ENCODE peak calls at places on chromosome 14, in eight cellular contexts. W is effector CD8-positive, alpha-beta T cell; F is endothelial cell; N is Caki2; U is fibroblast of gingiva; S is NAMALWA; X is NCI-H2107; A is type B pancreatic cell. Q is an unnamed sample.

GRCh38 chr14:75811862-75812505 is 150.9 kb downstream of the TTLL5 start:
- DNase-seq in W (no peak), F (no peak), N (no peak), U (no peak), S (no peak), X (no peak), A (no peak), Q (no peak)

GRCh38 chr14:48398675-48399282 is 723.4 kb upstream of the MDGA2 start:
- DNase-seq in W (no peak), F (peak), N (peak), U (no peak), S (peak), X (peak), A (no peak), Q (no peak)

GRCh38 chr14:101963611-101964296 is 619 bp upstream of the DYNC1H1 start:
- DNase-seq in W (no peak), F (no peak), N (no peak), U (no peak), S (no peak), X (no peak), A (no peak), Q (no peak)

GRCh38 chr14:22428681-22429315 is 160.2 kb downstream of the DAD1 start:
- DNase-seq in W (no peak), F (no peak), N (no peak), U (no peak), S (no peak), X (no peak), A (no peak), Q (no peak)

GRCh38 chr14:29092121-29092520 is 325.5 kb downstream of the FOXG1 start:
- DNase-seq in W (no peak), F (no peak), N (no peak), U (no peak), S (no peak), X (no peak), A (no peak), Q (no peak)

GRCh38 chr14:38743941-38744611 is 359.0 kb downstream of the SEC23A start:
- DNase-seq in W (no peak), F (no peak), N (no peak), U (no peak), S (no peak), X (no peak), A (no peak), Q (no peak)

GRCh38 chr14:106657460-106657859 is 1131.1 kb downstream of the TMEM121 start:
- DNase-seq in W (peak), F (no peak), N (no peak), U (no peak), S (no peak), X (peak), A (no peak), Q (peak)

GRCh38 chr14:99524091-99524661 is 43.0 kb downstream of the CCNK start:
- DNase-seq in W (no peak), F (no peak), N (no peak), U (no peak), S (no peak), X (no peak), A (no peak), Q (no peak)

GRCh38 chr14:88995437-88996198 is 171.2 kb downstream of the TTC8 start:
- DNase-seq in W (no peak), F (no peak), N (peak), U (peak), S (no peak), X (no peak), A (no peak), Q (no peak)

GRCh38 chr14:35140718-35141581 is 18.6 kb downstream of the PRORP start:
- DNase-seq in W (no peak), F (no peak), N (no peak), U (no peak), S (peak), X (peak), A (no peak), Q (peak)

GRCh38 chr14:23513005-23513412 is 38.6 kb downstream of the ZFHX2 start:
- DNase-seq in W (no peak), F (no peak), N (no peak), U (no peak), S (no peak), X (peak), A (no peak), Q (no peak)

GRCh38 chr14:36518031-36518585 is 1.9 kb downstream of the NKX2-1 start:
- DNase-seq in W (no peak), F (no peak), N (no peak), U (no peak), S (no peak), X (no peak), A (no peak), Q (no peak)

GRCh38 chr14:42192659-42193425 is 586.2 kb downstream of the LRFN5 start:
- DNase-seq in W (no peak), F (no peak), N (peak), U (peak), S (no peak), X (no peak), A (no peak), Q (no peak)

GRCh38 chr14:32306549-32306948 is 22.5 kb upstream of the AKAP6 start:
- DNase-seq in W (no peak), F (no peak), N (no peak), U (no peak), S (no peak), X (no peak), A (no peak), Q (no peak)

GRCh38 chr14:95713596-95714371 is at the start of gene TCL1A:
- DNase-seq in W (no peak), F (no peak), N (no peak), U (no peak), S (peak), X (no peak), A (no peak), Q (no peak)

GRCh38 chr14:68124050-68124449 is 304.5 kb downstream of the RAD51B start:
- DNase-seq in W (no peak), F (no peak), N (no peak), U (no peak), S (no peak), X (no peak), A (no peak), Q (no peak)

GRCh38 chr14:103748539-103748867 is 32.9 kb downstream of the ZFYVE21 start:
- DNase-seq in W (no peak), F (no peak), N (no peak), U (no peak), S (peak), X (peak), A (peak), Q (peak)

GRCh38 chr14:99660794-99661193 is 15.9 kb downstream of the HHIPL1 start:
- DNase-seq in W (no peak), F (no peak), N (no peak), U (no peak), S (no peak), X (no peak), A (no peak), Q (no peak)